ENCODE peak calls at places on chromosomes 11 and 22, in eight cellular contexts. One of them, this sample, is unnamed.

GRCh38 chr22:24427500-24428164 is at the start of gene ADORA2A:
- DNase-seq in tibial nerve: no peak
- DNase-seq in thyroid gland: no peak
- DNase-seq in HCT116: no peak
- DNase-seq in sigmoid colon: no peak
- DNase-seq in right lobe of liver: peak; percentile 59
- DNase-seq in ovary: no peak
- DNase-seq in uterus: no peak
- DNase-seq in this sample: no peak

GRCh38 chr11:119190531-119190930 is 5.3 kb downstream of the NHERF4 start:
- DNase-seq in thyroid gland: no peak
- DNase-seq in tibial nerve: no peak
- DNase-seq in right lobe of liver: no peak
- DNase-seq in uterus: no peak
- DNase-seq in HCT116: no peak
- DNase-seq in ovary: no peak
- DNase-seq in sigmoid colon: no peak
- DNase-seq in this sample: no peak

GRCh38 chr22:46350111-46350510 is 14.6 kb downstream of the TRMU start:
- DNase-seq in tibial nerve: no peak
- DNase-seq in right lobe of liver: no peak
- DNase-seq in ovary: no peak
- DNase-seq in uterus: no peak
- DNase-seq in thyroid gland: no peak
- DNase-seq in sigmoid colon: no peak
- DNase-seq in HCT116: no peak
- DNase-seq in this sample: no peak

GRCh38 chr11:78438298-78438975 is 20.8 kb upstream of the GAB2 start:
- DNase-seq in tibial nerve: no peak
- DNase-seq in thyroid gland: no peak
- DNase-seq in HCT116: no peak
- DNase-seq in uterus: no peak
- DNase-seq in ovary: no peak
- DNase-seq in sigmoid colon: no peak
- DNase-seq in right lobe of liver: no peak
- DNase-seq in this sample: no peak

GRCh38 chr22:22487059-22487458 is 21.5 kb downstream of the ZNF280B start:
- DNase-seq in sigmoid colon: no peak
- DNase-seq in uterus: no peak
- DNase-seq in right lobe of liver: no peak
- DNase-seq in thyroid gland: no peak
- DNase-seq in HCT116: no peak
- DNase-seq in tibial nerve: no peak
- DNase-seq in ovary: no peak
- DNase-seq in this sample: no peak

GRCh38 chr11:67645521-67646457 is 4.7 kb downstream of the ACY3 start:
- DNase-seq in thyroid gland: no peak
- DNase-seq in ovary: no peak
- DNase-seq in sigmoid colon: no peak
- DNase-seq in uterus: no peak
- DNase-seq in HCT116: no peak
- DNase-seq in right lobe of liver: no peak
- DNase-seq in tibial nerve: no peak
- DNase-seq in this sample: no peak

GRCh38 chr11:128749986-128750385 is 56.1 kb downstream of the FLI1 start:
- DNase-seq in uterus: no peak
- DNase-seq in ovary: no peak
- DNase-seq in right lobe of liver: no peak
- DNase-seq in tibial nerve: no peak
- DNase-seq in sigmoid colon: no peak
- DNase-seq in thyroid gland: no peak
- DNase-seq in HCT116: no peak
- DNase-seq in this sample: no peak

GRCh38 chr11:118521892-118522311 is 5.4 kb upstream of the TTC36 start:
- DNase-seq in tibial nerve: no peak
- DNase-seq in ovary: peak; percentile 41
- DNase-seq in uterus: no peak
- DNase-seq in sigmoid colon: no peak
- DNase-seq in HCT116: no peak
- DNase-seq in thyroid gland: no peak
- DNase-seq in right lobe of liver: no peak
- DNase-seq in this sample: no peak

GRCh38 chr11:36041988-36042606 is 98.2 kb downstream of the LDLRAD3 start:
- DNase-seq in right lobe of liver: no peak
- DNase-seq in HCT116: no peak
- DNase-seq in ovary: no peak
- DNase-seq in sigmoid colon: no peak
- DNase-seq in thyroid gland: no peak
- DNase-seq in tibial nerve: no peak
- DNase-seq in uterus: no peak
- DNase-seq in this sample: no peak

GRCh38 chr11:117520966-117521365 is 193.3 kb downstream of the CEP164 start:
- DNase-seq in HCT116: no peak
- DNase-seq in thyroid gland: no peak
- DNase-seq in ovary: no peak
- DNase-seq in right lobe of liver: no peak
- DNase-seq in sigmoid colon: no peak
- DNase-seq in tibial nerve: no peak
- DNase-seq in uterus: no peak
- DNase-seq in this sample: no peak

GRCh38 chr11:117519170-117519569 is 191.5 kb downstream of the CEP164 start:
- DNase-seq in uterus: no peak
- DNase-seq in ovary: no peak
- DNase-seq in thyroid gland: no peak
- DNase-seq in right lobe of liver: no peak
- DNase-seq in tibial nerve: no peak
- DNase-seq in HCT116: no peak
- DNase-seq in sigmoid colon: no peak
- DNase-seq in this sample: no peak

GRCh38 chr11:117519590-117519989 is 191.9 kb downstream of the CEP164 start:
- DNase-seq in HCT116: no peak
- DNase-seq in uterus: no peak
- DNase-seq in sigmoid colon: no peak
- DNase-seq in ovary: no peak
- DNase-seq in right lobe of liver: no peak
- DNase-seq in thyroid gland: peak; percentile 40
- DNase-seq in tibial nerve: no peak
- DNase-seq in this sample: no peak

GRCh38 chr11:117518455-117518854 is 190.8 kb downstream of the CEP164 start:
- DNase-seq in HCT116: no peak
- DNase-seq in tibial nerve: no peak
- DNase-seq in right lobe of liver: no peak
- DNase-seq in thyroid gland: no peak
- DNase-seq in sigmoid colon: no peak
- DNase-seq in ovary: no peak
- DNase-seq in uterus: no peak
- DNase-seq in this sample: no peak

DNA sequence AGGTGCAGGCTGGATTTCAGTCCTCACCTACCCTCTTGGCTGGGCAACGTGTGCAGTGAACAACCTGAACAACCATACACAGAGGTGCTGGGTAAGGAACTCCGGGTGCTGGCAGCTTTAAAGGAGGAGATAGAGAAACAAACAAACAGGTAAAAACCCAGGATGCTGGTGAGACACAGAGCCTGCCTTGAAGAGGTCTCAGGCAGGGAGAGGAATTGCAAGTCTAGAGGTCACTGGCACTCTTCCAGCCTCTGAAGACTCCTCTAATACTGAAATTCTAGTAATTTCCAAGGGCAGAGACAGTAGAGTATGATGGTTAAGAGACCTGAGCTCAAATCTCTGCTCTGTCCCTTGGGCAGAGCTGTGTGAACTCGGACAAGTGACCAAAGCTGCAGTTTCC is 192.5 kb downstream of the CEP164 start:
- DNase-seq in ovary: no peak
- DNase-seq in uterus: no peak
- DNase-seq in tibial nerve: no peak
- DNase-seq in sigmoid colon: no peak
- DNase-seq in HCT116: no peak
- DNase-seq in thyroid gland: peak; percentile 60
- DNase-seq in right lobe of liver: no peak
- DNase-seq in this sample: no peak
- TF ChIP-seq CTCF in ovary: no peak
- TF ChIP-seq CTCF in uterus: no peak
- TF ChIP-seq CTCF in tibial nerve: no peak
- TF ChIP-seq CTCF in sigmoid colon: no peak
- TF ChIP-seq CTCF in HCT116: no peak
- TF ChIP-seq CTCF in thyroid gland: peak; percentile 18
- TF ChIP-seq CTCF in right lobe of liver: no peak
- TF ChIP-seq CTCF in this sample: no peak

GRCh38 chr11:85663080-85663729 is 1.7 kb downstream of the CREBZF start:
- DNase-seq in thyroid gland: no peak
- DNase-seq in tibial nerve: no peak
- DNase-seq in HCT116: no peak
- DNase-seq in sigmoid colon: no peak
- DNase-seq in ovary: no peak
- DNase-seq in uterus: no peak
- DNase-seq in right lobe of liver: no peak
- DNase-seq in this sample: no peak

GRCh38 chr11:85666687-85667086 is 1.8 kb upstream of the CREBZF start:
- DNase-seq in thyroid gland: no peak
- DNase-seq in right lobe of liver: no peak
- DNase-seq in ovary: no peak
- DNase-seq in HCT116: no peak
- DNase-seq in tibial nerve: no peak
- DNase-seq in sigmoid colon: no peak
- DNase-seq in uterus: no peak
- DNase-seq in this sample: no peak

GRCh38 chr11:85665756-85666155 is 827 bp upstream of the CREBZF start:
- DNase-seq in thyroid gland: no peak
- DNase-seq in right lobe of liver: no peak
- DNase-seq in sigmoid colon: no peak
- DNase-seq in HCT116: no peak
- DNase-seq in ovary: no peak
- DNase-seq in uterus: no peak
- DNase-seq in tibial nerve: no peak
- DNase-seq in this sample: no peak

GRCh38 chr11:85663781-85664560 is 958 bp downstream of the CREBZF start:
- DNase-seq in thyroid gland: peak; percentile 83
- DNase-seq in right lobe of liver: peak; percentile 87
- DNase-seq in uterus: peak; percentile 61
- DNase-seq in HCT116: peak; percentile 48
- DNase-seq in sigmoid colon: peak; percentile 87
- DNase-seq in tibial nerve: peak; percentile 58
- DNase-seq in ovary: peak; percentile 58
- DNase-seq in this sample: peak; percentile 65

DNA sequence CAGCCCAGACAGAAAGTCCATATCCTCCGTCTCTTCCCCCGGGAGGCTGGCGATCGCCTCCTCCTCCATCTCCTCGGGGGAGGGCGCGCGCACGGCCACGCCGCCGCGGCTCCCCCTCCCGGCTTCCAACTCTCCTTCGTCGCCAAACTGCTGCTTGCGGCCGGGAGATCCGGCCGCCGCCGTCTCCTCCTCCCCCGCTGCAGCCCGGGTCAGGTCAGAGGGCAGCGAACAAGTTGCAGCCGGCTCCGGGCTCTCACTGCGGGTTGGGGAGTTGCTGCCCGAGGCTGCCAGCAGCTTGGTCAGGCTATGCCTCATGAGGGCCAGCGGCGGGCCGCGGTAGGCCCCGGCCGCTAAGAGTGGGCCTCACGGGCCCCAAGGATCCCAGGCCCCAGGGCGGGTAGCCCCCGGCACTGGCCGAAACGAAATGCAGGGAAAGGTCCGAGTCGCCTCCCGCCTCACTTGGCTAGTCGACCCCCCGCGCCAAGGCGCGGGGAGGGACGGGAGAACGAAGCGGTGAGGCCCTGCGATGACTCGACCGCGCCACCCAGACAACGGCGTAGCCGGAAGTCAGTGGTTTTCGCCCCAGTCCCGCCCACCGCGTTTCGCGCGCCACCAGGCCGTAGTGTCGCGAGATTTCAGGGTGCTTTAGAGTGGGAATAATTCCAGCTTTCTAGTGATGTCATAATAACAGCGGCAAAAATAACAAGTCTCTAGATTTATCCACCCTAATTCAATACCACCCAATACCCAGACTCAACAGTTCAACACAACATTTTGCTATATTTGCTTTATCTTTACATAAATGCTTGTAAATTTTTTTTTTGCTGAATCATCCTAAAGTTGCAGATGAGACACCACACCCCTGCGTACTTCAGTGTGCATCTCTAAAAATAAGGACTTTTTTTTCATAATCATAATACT is at the start of gene CREBZF:
- DNase-seq in right lobe of liver: peak; percentile 95
- DNase-seq in HCT116: peak; percentile 87
- DNase-seq in ovary: peak; percentile 95
- DNase-seq in thyroid gland: peak; percentile 90
- DNase-seq in tibial nerve: peak; percentile 90
- DNase-seq in sigmoid colon: peak; percentile 97
- DNase-seq in uterus: peak; percentile 94
- DNase-seq in this sample: peak; percentile 88
- TF ChIP-seq POLR2A in right lobe of liver: peak; percentile 97
- TF ChIP-seq POLR2A in HCT116: no peak
- TF ChIP-seq POLR2A in ovary: peak; percentile 98
- TF ChIP-seq POLR2A in thyroid gland: peak; percentile 98
- TF ChIP-seq POLR2A in tibial nerve: peak; percentile 97
- TF ChIP-seq POLR2A in sigmoid colon: peak; percentile 97
- TF ChIP-seq POLR2A in uterus: peak; percentile 99
- TF ChIP-seq POLR2A in this sample: peak; percentile 96

DNA sequence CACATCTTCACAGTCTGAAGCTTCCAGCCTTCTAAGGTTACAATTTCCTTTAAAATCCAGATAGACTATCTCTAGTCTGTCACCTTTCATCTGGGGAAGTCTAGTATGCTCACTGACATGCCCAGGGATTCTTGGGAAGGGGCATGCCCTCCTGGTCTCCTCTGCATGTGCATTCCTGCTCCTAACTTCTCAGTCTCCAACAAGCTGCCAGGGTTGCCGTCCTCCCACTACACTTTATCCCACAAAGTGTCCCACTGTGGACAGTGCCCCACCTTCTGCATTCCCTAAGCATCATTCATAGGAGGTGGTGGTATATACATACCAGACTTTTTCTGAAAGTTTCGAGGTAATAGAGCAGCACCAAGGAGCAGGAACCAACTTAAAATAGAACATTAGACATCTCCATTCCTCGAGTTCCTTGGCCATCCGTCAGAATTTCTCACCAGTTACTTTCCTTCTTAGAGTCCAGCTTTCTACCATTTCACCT is 28.7 kb downstream of the EIF3F start:
- DNase-seq in sigmoid colon: no peak
- DNase-seq in uterus: no peak
- DNase-seq in tibial nerve: no peak
- DNase-seq in thyroid gland: no peak
- DNase-seq in HCT116: no peak
- DNase-seq in right lobe of liver: no peak
- DNase-seq in ovary: no peak
- DNase-seq in this sample: no peak
- H3K4me3 ChIP-seq in sigmoid colon: no peak overlapping the region
- H3K4me3 ChIP-seq in uterus: no peak overlapping the region
- H3K4me3 ChIP-seq in tibial nerve: no peak overlapping the region
- H3K4me3 ChIP-seq in thyroid gland: no peak overlapping the region
- H3K4me3 ChIP-seq in HCT116: no peak overlapping the region
- H3K4me3 ChIP-seq in right lobe of liver: no peak overlapping the region
- H3K4me3 ChIP-seq in ovary: no peak overlapping the region
- H3K4me3 ChIP-seq in this sample: no peak overlapping the region

GRCh38 chr11:61347916-61348461 is 13.7 kb downstream of the CYB561A3 start:
- DNase-seq in HCT116: no peak
- DNase-seq in right lobe of liver: peak; percentile 67
- DNase-seq in tibial nerve: no peak
- DNase-seq in ovary: no peak
- DNase-seq in uterus: peak; percentile 57
- DNase-seq in sigmoid colon: no peak
- DNase-seq in thyroid gland: peak; percentile 18
- DNase-seq in this sample: no peak
- TF ChIP-seq CTCF in HCT116: no peak
- TF ChIP-seq CTCF in right lobe of liver: no peak
- TF ChIP-seq CTCF in tibial nerve: no peak
- TF ChIP-seq CTCF in ovary: no peak
- TF ChIP-seq CTCF in uterus: no peak
- TF ChIP-seq CTCF in sigmoid colon: no peak
- TF ChIP-seq CTCF in thyroid gland: no peak
- TF ChIP-seq CTCF in this sample: no peak

This sample was measured in gastrocnemius medialis.